ENCODE peak calls at places on chromosomes 1 and 21, in eight cellular contexts. One of them, this sample, is unnamed.

GRCh38 chr21:42460391-42461184 is 35.4 kb downstream of the RSPH1 start:
- DNase-seq in prostate gland: no peak
- DNase-seq in endothelial cell of umbilical vein: no peak
- DNase-seq in Panc1: no peak
- DNase-seq in GM12878: peak; percentile 83
- DNase-seq in sigmoid colon: no peak
- DNase-seq in esophagus muscularis mucosa: no peak
- DNase-seq in spleen: peak; percentile 82
- DNase-seq in this sample: no peak

GRCh38 chr1:170354216-170354615 is 177.8 kb upstream of the GORAB start:
- DNase-seq in sigmoid colon: no peak
- DNase-seq in Panc1: no peak
- DNase-seq in prostate gland: no peak
- DNase-seq in esophagus muscularis mucosa: no peak
- DNase-seq in endothelial cell of umbilical vein: no peak
- DNase-seq in spleen: no peak
- DNase-seq in GM12878: no peak
- DNase-seq in this sample: no peak

GRCh38 chr1:108592030-108592759 is 32.3 kb downstream of the EEIG2 start:
- DNase-seq in GM12878: no peak
- DNase-seq in Panc1: no peak
- DNase-seq in endothelial cell of umbilical vein: peak; percentile 71
- DNase-seq in prostate gland: no peak
- DNase-seq in sigmoid colon: no peak
- DNase-seq in esophagus muscularis mucosa: no peak
- DNase-seq in spleen: no peak
- DNase-seq in this sample: no peak

GRCh38 chr1:41847011-41847410 is 71.7 kb downstream of the HIVEP3 start:
- DNase-seq in Panc1: no peak
- DNase-seq in esophagus muscularis mucosa: no peak
- DNase-seq in spleen: no peak
- DNase-seq in endothelial cell of umbilical vein: peak; percentile 22
- DNase-seq in sigmoid colon: no peak
- DNase-seq in prostate gland: no peak
- DNase-seq in GM12878: no peak
- DNase-seq in this sample: no peak

GRCh38 chr1:119384591-119384990 is 16.0 kb downstream of the HAO2 start:
- DNase-seq in prostate gland: no peak
- DNase-seq in Panc1: no peak
- DNase-seq in spleen: no peak
- DNase-seq in sigmoid colon: no peak
- DNase-seq in endothelial cell of umbilical vein: no peak
- DNase-seq in GM12878: no peak
- DNase-seq in esophagus muscularis mucosa: no peak
- DNase-seq in this sample: peak; percentile 37

GRCh38 chr1:77015748-77016341 is 148.6 kb downstream of the ST6GALNAC5 start:
- DNase-seq in endothelial cell of umbilical vein: no peak
- DNase-seq in esophagus muscularis mucosa: no peak
- DNase-seq in GM12878: no peak
- DNase-seq in sigmoid colon: no peak
- DNase-seq in Panc1: no peak
- DNase-seq in spleen: no peak
- DNase-seq in prostate gland: no peak
- DNase-seq in this sample: no peak

GRCh38 chr1:27934818-27935549 is at the start of gene SMPDL3B:
- DNase-seq in Panc1: no peak
- DNase-seq in endothelial cell of umbilical vein: peak; percentile 41
- DNase-seq in prostate gland: peak; percentile 31
- DNase-seq in GM12878: no peak
- DNase-seq in spleen: peak; percentile 49
- DNase-seq in esophagus muscularis mucosa: no peak
- DNase-seq in sigmoid colon: no peak
- DNase-seq in this sample: no peak

GRCh38 chr1:181767001-181767708 is 283.8 kb downstream of the CACNA1E start:
- DNase-seq in endothelial cell of umbilical vein: no peak
- DNase-seq in esophagus muscularis mucosa: no peak
- DNase-seq in prostate gland: no peak
- DNase-seq in spleen: no peak
- DNase-seq in Panc1: no peak
- DNase-seq in sigmoid colon: no peak
- DNase-seq in GM12878: no peak
- DNase-seq in this sample: no peak

GRCh38 chr1:109392037-109392787 is 5.5 kb downstream of the SORT1 start:
- DNase-seq in spleen: no peak
- DNase-seq in Panc1: no peak
- DNase-seq in sigmoid colon: no peak
- DNase-seq in GM12878: no peak
- DNase-seq in esophagus muscularis mucosa: no peak
- DNase-seq in endothelial cell of umbilical vein: no peak
- DNase-seq in prostate gland: no peak
- DNase-seq in this sample: no peak

GRCh38 chr1:200168926-200169325 is 141.4 kb downstream of the NR5A2 start:
- DNase-seq in spleen: no peak
- DNase-seq in sigmoid colon: no peak
- DNase-seq in GM12878: no peak
- DNase-seq in prostate gland: no peak
- DNase-seq in endothelial cell of umbilical vein: no peak
- DNase-seq in Panc1: no peak
- DNase-seq in esophagus muscularis mucosa: no peak
- DNase-seq in this sample: no peak

GRCh38 chr1:182806015-182806678 is 16.6 kb downstream of the NPL start:
- DNase-seq in Panc1: no peak
- DNase-seq in GM12878: no peak
- DNase-seq in spleen: no peak
- DNase-seq in endothelial cell of umbilical vein: no peak
- DNase-seq in sigmoid colon: no peak
- DNase-seq in prostate gland: no peak
- DNase-seq in esophagus muscularis mucosa: no peak
- DNase-seq in this sample: no peak

GRCh38 chr1:208201241-208201640 is 42.9 kb downstream of the PLXNA2 start:
- DNase-seq in prostate gland: no peak
- DNase-seq in GM12878: no peak
- DNase-seq in Panc1: no peak
- DNase-seq in esophagus muscularis mucosa: no peak
- DNase-seq in sigmoid colon: no peak
- DNase-seq in endothelial cell of umbilical vein: peak; percentile 96
- DNase-seq in spleen: no peak
- DNase-seq in this sample: no peak

GRCh38 chr1:208202333-208202987 is 41.7 kb downstream of the PLXNA2 start:
- DNase-seq in endothelial cell of umbilical vein: no peak
- DNase-seq in prostate gland: no peak
- DNase-seq in Panc1: no peak
- DNase-seq in spleen: no peak
- DNase-seq in sigmoid colon: no peak
- DNase-seq in esophagus muscularis mucosa: no peak
- DNase-seq in GM12878: no peak
- DNase-seq in this sample: no peak

GRCh38 chr1:208203848-208204609 is 40.2 kb downstream of the PLXNA2 start:
- DNase-seq in Panc1: no peak
- DNase-seq in spleen: no peak
- DNase-seq in GM12878: no peak
- DNase-seq in prostate gland: no peak
- DNase-seq in esophagus muscularis mucosa: no peak
- DNase-seq in endothelial cell of umbilical vein: peak; percentile 89
- DNase-seq in sigmoid colon: no peak
- DNase-seq in this sample: no peak

GRCh38 chr1:208204779-208205178 is 39.4 kb downstream of the PLXNA2 start:
- DNase-seq in prostate gland: no peak
- DNase-seq in Panc1: no peak
- DNase-seq in GM12878: no peak
- DNase-seq in esophagus muscularis mucosa: no peak
- DNase-seq in sigmoid colon: no peak
- DNase-seq in endothelial cell of umbilical vein: no peak
- DNase-seq in spleen: no peak
- DNase-seq in this sample: no peak

DNA sequence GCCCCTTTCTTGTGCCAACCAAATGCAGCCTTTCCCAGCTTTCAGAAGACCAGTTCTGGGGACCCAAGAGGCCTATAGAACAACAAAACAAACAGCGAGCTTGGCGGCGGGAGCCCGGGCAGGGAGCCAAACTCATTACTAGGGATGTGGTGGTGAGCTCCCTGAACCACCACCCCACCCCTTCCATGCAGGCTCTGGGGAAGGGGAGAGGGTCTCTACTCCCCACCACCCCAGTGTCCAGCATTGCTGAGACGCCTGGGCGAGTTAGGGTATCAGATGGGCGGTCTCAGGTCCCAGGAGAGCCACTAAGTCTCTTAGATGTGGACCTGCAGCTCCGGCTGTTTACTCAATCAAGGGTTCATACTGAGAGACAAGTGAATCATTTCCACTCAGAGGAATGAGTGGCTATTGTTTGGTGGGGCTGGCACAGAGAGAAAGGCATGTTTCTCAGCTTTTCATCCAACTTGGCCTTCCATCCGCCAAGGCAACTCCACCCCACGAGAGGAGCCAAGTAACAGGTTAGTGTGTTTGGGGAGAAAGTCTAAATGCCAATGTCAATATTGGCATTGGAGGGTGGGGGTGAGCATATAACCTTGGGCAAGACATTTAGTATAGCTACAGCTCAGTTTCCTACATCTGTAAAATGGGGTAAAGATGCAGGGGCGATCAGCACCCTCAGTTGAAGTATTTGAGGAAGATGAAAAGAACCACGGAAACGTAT is 40.9 kb downstream of the PLXNA2 start:
- DNase-seq in spleen: no peak
- DNase-seq in Panc1: no peak
- DNase-seq in esophagus muscularis mucosa: no peak
- DNase-seq in prostate gland: peak; percentile 76
- DNase-seq in GM12878: no peak
- DNase-seq in endothelial cell of umbilical vein: peak; percentile 96
- DNase-seq in sigmoid colon: no peak
- DNase-seq in this sample: no peak
- TF ChIP-seq POLR2AphosphoS5 in spleen: no peak
- TF ChIP-seq POLR2AphosphoS5 in Panc1: no peak
- TF ChIP-seq POLR2AphosphoS5 in esophagus muscularis mucosa: no peak
- TF ChIP-seq POLR2AphosphoS5 in prostate gland: peak; percentile 89
- TF ChIP-seq POLR2AphosphoS5 in GM12878: no peak
- TF ChIP-seq POLR2AphosphoS5 in endothelial cell of umbilical vein: peak; percentile 89
- TF ChIP-seq POLR2AphosphoS5 in sigmoid colon: no peak
- TF ChIP-seq POLR2AphosphoS5 in this sample: peak; percentile 14

GRCh38 chr1:225446298-225446941 is 18.6 kb upstream of the LBR start:
- DNase-seq in esophagus muscularis mucosa: no peak
- DNase-seq in sigmoid colon: peak; percentile 71
- DNase-seq in prostate gland: no peak
- DNase-seq in Panc1: no peak
- DNase-seq in endothelial cell of umbilical vein: peak; percentile 44
- DNase-seq in spleen: no peak
- DNase-seq in GM12878: no peak
- DNase-seq in this sample: no peak
- H3K27ac ChIP-seq in esophagus muscularis mucosa: peak overlapping the region; percentile 94
- H3K27ac ChIP-seq in sigmoid colon: peak overlapping the region; percentile 93
- H3K27ac ChIP-seq in prostate gland: peak overlapping the region; percentile 70
- H3K27ac ChIP-seq in Panc1: no peak overlapping the region
- H3K27ac ChIP-seq in endothelial cell of umbilical vein: no peak overlapping the region
- H3K27ac ChIP-seq in spleen: peak overlapping the region; percentile 90
- H3K27ac ChIP-seq in GM12878: no peak overlapping the region
- H3K27ac ChIP-seq in this sample: peak overlapping the region; percentile 75

DNA sequence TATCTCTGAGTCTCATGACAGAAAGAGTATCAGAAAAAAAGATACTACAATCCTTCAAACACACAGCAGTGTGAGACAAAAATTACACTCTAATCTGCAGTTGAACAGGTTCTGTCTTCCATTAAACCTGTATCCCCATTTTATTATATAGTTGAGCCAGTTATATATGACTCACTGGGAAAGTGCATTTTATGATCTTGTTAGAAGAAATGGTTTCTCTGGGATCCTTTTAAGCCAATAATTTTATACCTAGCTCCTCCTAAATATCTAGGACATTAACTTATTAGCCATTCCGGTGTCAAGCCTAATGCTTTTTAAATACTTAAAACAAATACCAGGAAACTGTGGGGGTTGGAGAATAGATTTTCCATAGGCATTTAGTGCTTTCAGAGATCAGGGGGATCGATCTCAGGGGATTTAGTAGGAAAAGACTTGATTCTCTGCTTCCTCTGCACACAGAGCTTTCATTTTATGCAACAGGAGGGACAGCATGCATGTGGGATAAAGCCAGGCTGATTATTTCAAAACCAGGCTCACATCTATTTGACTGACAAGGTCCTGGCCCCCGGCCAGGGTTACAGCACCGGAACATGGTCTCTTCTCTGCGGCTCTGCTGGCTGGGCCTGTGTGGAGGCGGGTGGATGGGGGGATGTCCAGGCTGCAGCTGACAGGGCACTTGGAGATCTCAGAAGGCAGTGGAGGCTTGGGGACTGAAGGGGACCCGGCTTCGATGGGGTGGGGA is 310.6 kb downstream of the DISC1 start:
- DNase-seq in esophagus muscularis mucosa: no peak
- DNase-seq in prostate gland: no peak
- DNase-seq in spleen: no peak
- DNase-seq in endothelial cell of umbilical vein: no peak
- DNase-seq in Panc1: no peak
- DNase-seq in GM12878: no peak
- DNase-seq in sigmoid colon: peak; percentile 69
- DNase-seq in this sample: no peak
- H3K4me1 ChIP-seq in esophagus muscularis mucosa: peaks cover 12% of the 10 kb centered on the region
- H3K4me1 ChIP-seq in prostate gland: no peaks in the 10 kb centered on the region
- H3K4me1 ChIP-seq in spleen: peaks cover 11% of the 10 kb centered on the region
- H3K4me1 ChIP-seq in endothelial cell of umbilical vein: peaks cover 3% of the 10 kb centered on the region
- H3K4me1 ChIP-seq in Panc1: no peaks in the 10 kb centered on the region
- H3K4me1 ChIP-seq in GM12878: no peaks in the 10 kb centered on the region
- H3K4me1 ChIP-seq in sigmoid colon: peaks cover 22% of the 10 kb centered on the region
- H3K4me1 ChIP-seq in this sample: peaks cover 15% of the 10 kb centered on the region

GRCh38 chr1:21937372-21938121 is 437 bp upstream of the HSPG2 start:
- DNase-seq in prostate gland: peak; percentile 82
- DNase-seq in sigmoid colon: peak; percentile 94
- DNase-seq in endothelial cell of umbilical vein: peak; percentile 82
- DNase-seq in Panc1: no peak
- DNase-seq in esophagus muscularis mucosa: no peak
- DNase-seq in spleen: peak; percentile 91
- DNase-seq in GM12878: no peak
- DNase-seq in this sample: no peak

GRCh38 chr1:21935891-21936365 is 1.2 kb downstream of the HSPG2 start:
- DNase-seq in sigmoid colon: peak; percentile 72
- DNase-seq in prostate gland: no peak
- DNase-seq in Panc1: no peak
- DNase-seq in endothelial cell of umbilical vein: peak; percentile 44
- DNase-seq in spleen: no peak
- DNase-seq in esophagus muscularis mucosa: no peak
- DNase-seq in GM12878: no peak
- DNase-seq in this sample: no peak

GRCh38 chr1:21935393-21935804 is 1.7 kb downstream of the HSPG2 start:
- DNase-seq in sigmoid colon: no peak
- DNase-seq in esophagus muscularis mucosa: no peak
- DNase-seq in Panc1: no peak
- DNase-seq in GM12878: no peak
- DNase-seq in prostate gland: no peak
- DNase-seq in spleen: no peak
- DNase-seq in endothelial cell of umbilical vein: peak; percentile 45
- DNase-seq in this sample: no peak

GRCh38 chr1:21936366-21937031 is 611 bp downstream of the HSPG2 start:
- DNase-seq in GM12878: no peak
- DNase-seq in esophagus muscularis mucosa: no peak
- DNase-seq in spleen: peak; percentile 81
- DNase-seq in prostate gland: no peak
- DNase-seq in endothelial cell of umbilical vein: no peak
- DNase-seq in sigmoid colon: peak; percentile 73
- DNase-seq in Panc1: no peak
- DNase-seq in this sample: no peak

DNA sequence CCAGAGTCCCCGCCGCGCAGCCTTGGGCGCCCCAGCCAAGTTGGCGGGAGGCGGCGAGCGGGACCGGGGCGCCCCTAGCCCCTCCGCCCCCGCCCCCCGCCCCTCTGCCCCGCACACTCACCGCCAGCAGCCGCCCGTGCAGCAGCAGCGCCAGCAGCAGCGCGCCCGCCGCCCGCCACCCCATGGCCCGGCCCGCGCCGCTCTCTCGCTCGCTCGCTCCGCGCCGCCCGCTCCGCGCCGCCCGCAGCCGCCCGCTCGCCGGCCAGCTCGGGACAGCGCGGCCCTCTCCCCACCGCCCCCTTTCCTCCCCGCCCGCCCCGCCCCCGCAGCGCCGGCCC is at the start of gene HSPG2:
- DNase-seq in GM12878: no peak
- DNase-seq in Panc1: no peak
- DNase-seq in esophagus muscularis mucosa: no peak
- DNase-seq in spleen: no peak
- DNase-seq in sigmoid colon: no peak
- DNase-seq in prostate gland: no peak
- DNase-seq in endothelial cell of umbilical vein: no peak
- DNase-seq in this sample: no peak
- TF ChIP-seq POLR2AphosphoS5 in GM12878: no peak
- TF ChIP-seq POLR2AphosphoS5 in Panc1: no peak
- TF ChIP-seq POLR2AphosphoS5 in esophagus muscularis mucosa: no peak
- TF ChIP-seq POLR2AphosphoS5 in spleen: no peak
- TF ChIP-seq POLR2AphosphoS5 in sigmoid colon: no peak
- TF ChIP-seq POLR2AphosphoS5 in prostate gland: no peak
- TF ChIP-seq POLR2AphosphoS5 in endothelial cell of umbilical vein: no peak
- TF ChIP-seq POLR2AphosphoS5 in this sample: no peak

This sample was measured in vagina.